ENCODE peak calls at places on chromosomes 6 and 20, in six cellular contexts. M, Y, H, C, D and O are unnamed samples.

GRCh38 chr20:48717095-48717958 is 110.5 kb downstream of the PREX1 start:
- DNase-seq in Y (no peak), D (no peak), M (no peak), C (no peak), H (no peak), O (no peak)

GRCh38 chr6:166307981-166308768 is at the start of gene PRR18:
- DNase-seq in H (no peak), C (no peak), Y (no peak), D (peak), M (no peak), O (no peak)

GRCh38 chr6:133467231-133467981 is 226.2 kb downstream of the EYA4 start:
- DNase-seq in H (peak), D (no peak), M (peak), Y (no peak), C (no peak), O (no peak)

GRCh38 chr6:10309826-10310405 is 105.0 kb downstream of the TFAP2A start:
- DNase-seq in H (no peak), C (no peak), M (no peak), D (no peak), Y (no peak), O (no peak)

GRCh38 chr6:3913077-3913957 is 64.1 kb downstream of the FAM50B start:
- DNase-seq in M (peak), D (no peak), C (peak), H (peak), Y (peak), O (no peak)

GRCh38 chr6:105733556-105734162 is 330.8 kb upstream of the PREP start:
- DNase-seq in Y (no peak), M (peak), D (no peak), C (no peak), H (peak), O (no peak)

GRCh38 chr6:41470341-41471063 is 75.7 kb upstream of the FOXP4 start:
- DNase-seq in Y (peak), H (no peak), C (no peak), D (no peak), M (no peak), O (no peak)

GRCh38 chr6:34062156-34062555 is 83.7 kb downstream of the GRM4 start:
- DNase-seq in Y (no peak), C (no peak), D (no peak), H (no peak), M (no peak), O (no peak)

GRCh38 chr6:75130784-75131183 is 75.1 kb downstream of the COL12A1 start:
- DNase-seq in D (no peak), M (peak), H (peak), C (peak), Y (no peak), O (no peak)

GRCh38 chr6:42727084-42727601 is 4.7 kb upstream of the PRPH2 start:
- DNase-seq in C (no peak), D (no peak), M (peak), Y (peak), H (peak), O (no peak)

GRCh38 chr6:107405002-107405401 is 54.4 kb downstream of the PDSS2 start:
- DNase-seq in D (no peak), Y (no peak), M (no peak), C (no peak), H (no peak), O (no peak)

GRCh38 chr6:111985202-111985731 is 68.6 kb upstream of the CCN6 start:
- DNase-seq in H (peak), Y (no peak), D (no peak), M (peak), C (peak), O (no peak)

GRCh38 chr20:48930035-48930434 is 8.5 kb downstream of the ARFGEF2 start:
- DNase-seq in H (no peak), Y (no peak), C (no peak), M (no peak), D (no peak), O (no peak)

GRCh38 chr6:52390361-52390727 is 28.4 kb downstream of the PAQR8 start:
- DNase-seq in D (no peak), M (peak), H (peak), C (no peak), Y (no peak), O (no peak)

GRCh38 chr20:15916623-15917022 is 656.6 kb downstream of the KIF16B start:
- DNase-seq in C (no peak), Y (no peak), D (no peak), M (no peak), H (no peak), O (no peak)

GRCh38 chr6:52403627-52404026 is 16.5 kb upstream of the EFHC1 start:
- DNase-seq in M (no peak), C (no peak), H (no peak), Y (peak), D (no peak), O (no peak)

GRCh38 chr20:13017883-13018535 is 9.2 kb downstream of the SPTLC3 start:
- DNase-seq in C (no peak), H (no peak), M (peak), Y (no peak), D (no peak), O (no peak)

GRCh38 chr6:123745877-123746276 is 57.8 kb upstream of the NKAIN2 start:
- DNase-seq in H (peak), M (peak), C (no peak), D (no peak), Y (no peak), O (no peak)

GRCh38 chr6:25882066-25882496 is 8.0 kb upstream of the SLC17A3 start:
- DNase-seq in Y (no peak), H (no peak), C (no peak), D (no peak), M (no peak), O (no peak)

GRCh38 chr20:51450221-51450712 is 92.3 kb downstream of the NFATC2 start:
- DNase-seq in Y (no peak), M (no peak), D (no peak), C (no peak), H (no peak), O (no peak)

GRCh38 chr6:99241905-99242534 is 107.5 kb downstream of the FAXC start:
- DNase-seq in H (peak), M (peak), C (no peak), D (peak), Y (no peak), O (no peak)

GRCh38 chr20:47150403-47151152 is 205.9 kb downstream of the ZMYND8 start:
- DNase-seq in D (peak), Y (peak), C (no peak), M (peak), H (peak), O (peak)

GRCh38 chr6:134317471-134318131 is at the start of gene SGK1:
- DNase-seq in D (peak), C (no peak), M (peak), H (peak), Y (no peak), O (no peak)

GRCh38 chr6:53731906-53732636 is 62.7 kb upstream of the LRRC1 start:
- DNase-seq in C (no peak), Y (no peak), D (no peak), M (no peak), H (no peak), O (no peak)

GRCh38 chr6:2793491-2794151 is 28.4 kb downstream of the WRNIP1 start:
- DNase-seq in Y (no peak), H (no peak), C (no peak), D (no peak), M (no peak), O (no peak)

GRCh38 chr6:147226877-147227276 is 22.7 kb downstream of the STXBP5 start:
- DNase-seq in Y (no peak), M (no peak), H (no peak), D (no peak), C (no peak), O (no peak)

GRCh38 chr20:49675368-49676151 is 38.1 kb downstream of the B4GALT5 start:
- DNase-seq in M (no peak), C (no peak), H (no peak), D (no peak), Y (no peak), O (no peak)

GRCh38 chr6:16157909-16158308 is 29.0 kb downstream of the MYLIP start:
- DNase-seq in Y (peak), C (no peak), M (no peak), H (no peak), D (no peak), O (peak)

GRCh38 chr6:88358846-88359245 is 192.7 kb upstream of the CNR1 start:
- DNase-seq in D (no peak), M (no peak), Y (no peak), C (no peak), H (no peak), O (no peak)

GRCh38 chr6:139583420-139583819 is 209.0 kb upstream of the CITED2 start:
- DNase-seq in C (no peak), Y (no peak), M (no peak), H (peak), D (no peak), O (no peak)

GRCh38 chr6:76814496-76815458 is 648.5 kb downstream of the HTR1B start:
- DNase-seq in D (no peak), C (no peak), Y (no peak), M (no peak), H (no peak), O (no peak)

GRCh38 chr20:41052742-41053419 is 24.3 kb downstream of the TOP1 start:
- DNase-seq in Y (no peak), C (no peak), M (peak), D (no peak), H (peak), O (no peak)

GRCh38 chr20:19817017-19817416 is 59.0 kb downstream of the RIN2 start:
- DNase-seq in C (peak), D (no peak), M (peak), H (peak), Y (peak), O (no peak)

GRCh38 chr20:33866398-33867079 is 55.4 kb downstream of the CHMP4B start:
- DNase-seq in Y (no peak), M (no peak), C (no peak), D (no peak), H (no peak), O (peak)

GRCh38 chr6:20688710-20689500 is 154.6 kb downstream of the CDKAL1 start:
- DNase-seq in H (peak), M (peak), D (no peak), Y (no peak), C (no peak), O (no peak)

GRCh38 chr6:87494761-87495422 is 22.1 kb downstream of the SLC35A1 start:
- DNase-seq in H (no peak), Y (no peak), D (no peak), M (no peak), C (no peak), O (no peak)

GRCh38 chr6:26271640-26272090 is 93.3 kb upstream of the BTN3A2 start:
- DNase-seq in M (no peak), Y (no peak), C (no peak), D (no peak), H (no peak), O (no peak)

GRCh38 chr20:55745840-55746239 is 259.5 kb downstream of the CBLN4 start:
- DNase-seq in Y (no peak), M (no peak), D (no peak), H (no peak), C (no peak), O (no peak)
- TF ChIP-seq CTCF in Y (no peak), M (no peak), D (no peak), H (no peak), C (no peak), O (no peak)

GRCh38 chr6:149840345-149841075 is 23.6 kb downstream of the LRP11 start:
- DNase-seq in D (no peak), H (peak), C (no peak), Y (peak), M (peak), O (peak)
- TF ChIP-seq CTCF in D (peak), H (peak), C (peak), Y (peak), M (peak), O (peak)

DNA sequence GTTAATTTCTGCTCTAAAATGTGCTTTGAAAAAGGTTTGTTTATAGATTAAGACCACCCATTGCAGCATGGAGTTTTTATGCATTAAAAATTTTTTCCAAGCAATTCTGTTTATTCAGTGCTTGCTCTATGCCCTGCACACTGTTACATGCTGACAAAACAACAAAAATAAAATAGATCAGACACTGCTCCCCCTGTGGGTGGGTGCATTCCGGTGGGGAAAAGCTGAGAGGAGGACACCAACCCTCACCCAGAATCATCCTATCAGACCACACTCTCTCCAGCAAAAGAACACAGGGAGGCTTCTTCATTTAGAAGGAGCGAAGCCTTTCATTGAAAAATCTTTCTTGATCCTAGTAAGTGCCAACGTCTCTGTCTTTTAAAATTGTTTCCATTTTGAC is 102.6 kb downstream of the F13A1 start:
- DNase-seq in M (no peak), Y (no peak), C (no peak), D (no peak), H (no peak), O (no peak)
- TF ChIP-seq CTCF in M (no peak), Y (no peak), C (no peak), D (no peak), H (no peak), O (no peak)

GRCh38 chr6:169173532-169174268 is 79.9 kb downstream of the THBS2 start:
- DNase-seq in H (peak), M (no peak), C (no peak), Y (no peak), D (no peak), O (no peak)
- TF ChIP-seq CTCF in H (no peak), M (no peak), C (no peak), Y (no peak), D (no peak), O (no peak)

GRCh38 chr20:44093249-44093582 is 93.8 kb downstream of the JPH2 start:
- DNase-seq in Y (no peak), C (no peak), M (no peak), H (no peak), D (no peak), O (no peak)
- TF ChIP-seq CTCF in Y (no peak), C (no peak), M (no peak), H (no peak), D (peak), O (no peak)

GRCh38 chr6:39228992-39229767 is at the start of gene KCNK5:
- DNase-seq in M (peak), D (peak), C (no peak), H (peak), Y (peak), O (peak)
- TF ChIP-seq CTCF in M (peak), D (peak), C (peak), H (peak), Y (peak), O (no peak)

DNA sequence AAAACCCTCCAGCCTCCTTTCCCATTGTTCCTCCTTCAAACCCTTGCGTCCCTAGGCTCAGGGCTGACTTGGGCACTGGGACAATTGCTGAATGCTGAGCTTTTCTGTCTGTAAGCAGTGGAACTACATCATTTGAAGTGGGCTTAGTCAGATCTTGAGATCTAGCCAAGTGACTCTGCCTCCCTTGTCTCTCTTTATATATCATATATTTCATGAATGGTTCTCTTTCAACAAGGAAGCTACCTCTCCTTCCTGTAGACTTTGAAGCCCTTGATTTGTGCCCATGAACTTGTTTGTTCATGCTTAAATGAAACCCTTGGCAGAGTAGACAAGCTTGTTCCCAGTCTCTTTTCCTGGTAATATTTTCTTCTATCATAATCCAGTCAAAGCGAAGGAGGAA is 60.0 kb upstream of the KIF13A start:
- DNase-seq in D (no peak), M (peak), H (peak), Y (no peak), C (no peak), O (no peak)
- TF ChIP-seq CTCF in D (no peak), M (no peak), H (no peak), Y (no peak), C (no peak), O (no peak)

GRCh38 chr6:36353411-36353915 is 16.8 kb upstream of the BNIP5 start:
- DNase-seq in D (no peak), Y (no peak), C (no peak), M (no peak), H (peak), O (no peak)
- TF ChIP-seq CTCF in D (no peak), Y (no peak), C (no peak), M (no peak), H (no peak), O (no peak)

GRCh38 chr6:151647871-151648639 is 154.2 kb downstream of the CCDC170 start:
- DNase-seq in Y (no peak), D (peak), C (no peak), M (no peak), H (no peak), O (no peak)
- TF ChIP-seq CTCF in Y (no peak), D (peak), C (peak), M (no peak), H (no peak), O (peak)